ENCODE peak calls at places on chromosomes 11 and 22, in nine cellular contexts. One of them, this sample, is unnamed.
A peak's percentile ranks its signal among the peaks of the same experiment; 100 is the strongest.

GRCh38 chr11:134052988-134053945 is 15.6 kb upstream of the JAM3 start:
- DNase-seq in MM.1S: no peak
- DNase-seq in nephron progenitor cell: no peak
- DNase-seq in upper lobe of right lung: no peak
- DNase-seq in tibial nerve: no peak
- DNase-seq in K562: no peak
- DNase-seq in natural killer cell: no peak
- DNase-seq in CD8-positive, alpha-beta T cell: no peak
- DNase-seq in Calu3: no peak
- DNase-seq in this sample: no peak

GRCh38 chr11:128632151-128632791 is 44.9 kb upstream of the ETS1 start:
- DNase-seq in MM.1S: peak; percentile 75
- DNase-seq in K562: no peak
- DNase-seq in nephron progenitor cell: peak; percentile 51
- DNase-seq in tibial nerve: no peak
- DNase-seq in Calu3: peak; percentile 39
- DNase-seq in natural killer cell: no peak
- DNase-seq in upper lobe of right lung: no peak
- DNase-seq in CD8-positive, alpha-beta T cell: no peak
- DNase-seq in this sample: no peak

GRCh38 chr11:121024989-121025388 is 1.1 kb downstream of the TBCEL start:
- DNase-seq in MM.1S: no peak
- DNase-seq in nephron progenitor cell: no peak
- DNase-seq in natural killer cell: no peak
- DNase-seq in CD8-positive, alpha-beta T cell: no peak
- DNase-seq in tibial nerve: no peak
- DNase-seq in upper lobe of right lung: no peak
- DNase-seq in K562: no peak
- DNase-seq in Calu3: no peak
- DNase-seq in this sample: no peak

GRCh38 chr11:78209478-78209877 is 20.8 kb downstream of the USP35 start:
- DNase-seq in MM.1S: no peak
- DNase-seq in CD8-positive, alpha-beta T cell: no peak
- DNase-seq in nephron progenitor cell: no peak
- DNase-seq in K562: no peak
- DNase-seq in upper lobe of right lung: no peak
- DNase-seq in natural killer cell: no peak
- DNase-seq in Calu3: no peak
- DNase-seq in tibial nerve: no peak
- DNase-seq in this sample: no peak

GRCh38 chr11:64870176-64870892 is 8.1 kb downstream of the EHD1 start:
- DNase-seq in MM.1S: no peak
- DNase-seq in upper lobe of right lung: no peak
- DNase-seq in K562: peak; percentile 84
- DNase-seq in nephron progenitor cell: no peak
- DNase-seq in Calu3: no peak
- DNase-seq in natural killer cell: no peak
- DNase-seq in CD8-positive, alpha-beta T cell: no peak
- DNase-seq in tibial nerve: no peak
- DNase-seq in this sample: no peak

GRCh38 chr11:43903086-43903485 is 22.5 kb downstream of the ALKBH3 start:
- DNase-seq in MM.1S: no peak
- DNase-seq in nephron progenitor cell: no peak
- DNase-seq in Calu3: no peak
- DNase-seq in upper lobe of right lung: no peak
- DNase-seq in K562: no peak
- DNase-seq in CD8-positive, alpha-beta T cell: no peak
- DNase-seq in natural killer cell: no peak
- DNase-seq in tibial nerve: no peak
- DNase-seq in this sample: no peak

GRCh38 chr11:35969089-35970046 is 25.5 kb downstream of the LDLRAD3 start:
- DNase-seq in tibial nerve: no peak
- DNase-seq in MM.1S: no peak
- DNase-seq in CD8-positive, alpha-beta T cell: no peak
- DNase-seq in K562: no peak
- DNase-seq in Calu3: no peak
- DNase-seq in upper lobe of right lung: peak; percentile 63
- DNase-seq in nephron progenitor cell: no peak
- DNase-seq in natural killer cell: no peak
- DNase-seq in this sample: no peak

GRCh38 chr11:69123593-69124545 is 31.9 kb upstream of the SMIM38 start:
- DNase-seq in Calu3: peak; percentile 53
- DNase-seq in K562: no peak
- DNase-seq in MM.1S: no peak
- DNase-seq in natural killer cell: no peak
- DNase-seq in nephron progenitor cell: no peak
- DNase-seq in CD8-positive, alpha-beta T cell: no peak
- DNase-seq in tibial nerve: no peak
- DNase-seq in upper lobe of right lung: peak; percentile 66
- DNase-seq in this sample: no peak

GRCh38 chr11:14300661-14301304 is 58.2 kb downstream of the RRAS2 start:
- DNase-seq in MM.1S: peak; percentile 57
- DNase-seq in natural killer cell: peak; percentile 43
- DNase-seq in nephron progenitor cell: peak; percentile 38
- DNase-seq in CD8-positive, alpha-beta T cell: peak; percentile 10
- DNase-seq in Calu3: peak; percentile 57
- DNase-seq in upper lobe of right lung: no peak
- DNase-seq in K562: peak; percentile 36
- DNase-seq in tibial nerve: peak; percentile 17
- DNase-seq in this sample: no peak

DNA sequence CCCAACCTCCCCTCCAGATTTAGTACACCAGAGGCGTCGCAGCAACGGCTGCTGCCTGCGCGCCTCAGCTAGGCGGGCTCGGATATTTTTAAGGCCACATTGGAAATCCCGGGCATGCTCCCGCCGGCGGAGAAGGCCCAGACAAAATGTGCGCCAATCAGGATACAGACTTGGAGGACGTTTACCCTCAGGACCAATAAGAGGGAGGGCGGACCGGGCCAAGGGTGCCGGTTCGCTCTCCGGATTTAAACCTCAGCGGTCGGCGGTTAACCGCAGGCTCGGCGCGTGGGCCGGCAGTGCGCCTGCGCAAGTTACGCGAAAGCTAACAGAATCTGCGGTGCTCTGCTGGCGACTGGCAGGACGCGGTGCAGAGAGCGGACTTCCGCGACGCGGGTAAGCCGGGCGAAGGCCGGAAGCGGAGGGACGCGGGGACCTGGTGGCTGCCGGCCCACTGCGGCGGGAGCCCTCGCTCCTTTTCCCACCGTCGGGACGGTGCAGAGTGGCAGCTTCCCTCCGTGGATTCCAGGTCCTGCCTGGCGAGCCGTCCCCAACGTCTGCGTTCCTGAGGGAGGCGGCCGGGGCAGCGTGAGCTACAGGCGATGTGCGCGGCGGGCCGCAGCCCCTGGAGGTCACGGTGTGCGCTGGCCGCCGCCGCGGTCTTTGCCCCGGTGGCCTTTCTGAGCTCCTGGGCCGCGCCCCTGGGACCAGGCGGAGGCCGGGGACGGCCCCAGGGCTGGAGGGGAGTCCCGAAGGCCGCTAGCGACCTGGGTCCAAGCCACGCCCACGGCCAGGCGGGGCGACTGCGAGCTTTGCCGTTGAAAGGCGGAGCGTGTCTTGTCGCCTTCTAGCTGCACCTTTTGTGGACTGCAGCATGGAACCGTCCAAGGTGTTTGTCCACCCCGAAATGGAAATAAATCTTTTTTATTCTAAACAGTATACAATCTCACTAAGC is at the start of gene HYLS1:
- DNase-seq in MM.1S: peak; percentile 99
- DNase-seq in CD8-positive, alpha-beta T cell: peak; percentile 92
- DNase-seq in nephron progenitor cell: peak; percentile 78
- DNase-seq in K562: peak; percentile 89
- DNase-seq in natural killer cell: peak; percentile 98
- DNase-seq in Calu3: peak; percentile 81
- DNase-seq in upper lobe of right lung: peak; percentile 97
- DNase-seq in tibial nerve: peak; percentile 82
- DNase-seq in this sample: peak; percentile 90
- TF ChIP-seq CTCF in MM.1S: peak; percentile 34
- TF ChIP-seq CTCF in CD8-positive, alpha-beta T cell: no peak
- TF ChIP-seq CTCF in nephron progenitor cell: peak; percentile 5
- TF ChIP-seq CTCF in K562: peak; percentile 31
- TF ChIP-seq CTCF in natural killer cell: no peak
- TF ChIP-seq CTCF in Calu3: no peak
- TF ChIP-seq CTCF in upper lobe of right lung: peak; percentile 28
- TF ChIP-seq CTCF in tibial nerve: peak; percentile 12
- TF ChIP-seq CTCF in this sample: peak; percentile 20

DNA sequence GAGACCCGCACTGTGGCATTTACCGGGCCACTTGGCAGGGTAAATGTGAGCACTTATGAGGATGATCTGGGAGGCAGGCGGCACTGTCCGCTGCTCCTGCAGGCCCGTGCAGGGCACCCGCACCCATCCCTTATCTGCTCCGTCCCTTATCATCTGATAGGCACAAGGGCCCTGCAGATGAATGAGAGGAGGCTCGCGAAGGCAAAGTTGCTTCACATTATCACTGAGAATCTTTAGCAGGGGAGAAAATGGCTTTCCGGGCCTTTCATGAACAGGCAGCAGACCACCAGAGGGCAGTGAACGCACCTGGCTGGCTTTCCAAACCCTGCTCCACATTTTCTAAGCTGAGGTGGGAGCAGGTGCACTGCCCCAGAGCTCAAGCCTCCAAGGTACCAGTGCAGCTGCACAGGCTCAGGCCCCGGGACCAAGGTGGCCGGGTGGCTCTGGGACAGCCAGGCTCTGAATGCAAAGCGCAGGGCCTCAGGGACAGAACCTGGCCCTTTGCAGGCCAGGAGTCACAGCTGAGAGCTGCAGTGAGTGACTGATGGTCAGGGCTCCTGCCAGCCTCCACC is 165.6 kb downstream of the SHANK2 start:
- DNase-seq in CD8-positive, alpha-beta T cell: no peak
- DNase-seq in upper lobe of right lung: no peak
- DNase-seq in K562: peak; percentile 37
- DNase-seq in natural killer cell: no peak
- DNase-seq in nephron progenitor cell: peak; percentile 64
- DNase-seq in MM.1S: no peak
- DNase-seq in Calu3: peak; percentile 42
- DNase-seq in tibial nerve: no peak
- DNase-seq in this sample: no peak
- TF ChIP-seq CTCF in CD8-positive, alpha-beta T cell: no peak
- TF ChIP-seq CTCF in upper lobe of right lung: peak; percentile 29
- TF ChIP-seq CTCF in K562: peak; percentile 52
- TF ChIP-seq CTCF in natural killer cell: no peak
- TF ChIP-seq CTCF in nephron progenitor cell: peak; percentile 57
- TF ChIP-seq CTCF in MM.1S: peak; percentile 39
- TF ChIP-seq CTCF in Calu3: peak; percentile 41
- TF ChIP-seq CTCF in tibial nerve: no peak
- TF ChIP-seq CTCF in this sample: peak; percentile 51

DNA sequence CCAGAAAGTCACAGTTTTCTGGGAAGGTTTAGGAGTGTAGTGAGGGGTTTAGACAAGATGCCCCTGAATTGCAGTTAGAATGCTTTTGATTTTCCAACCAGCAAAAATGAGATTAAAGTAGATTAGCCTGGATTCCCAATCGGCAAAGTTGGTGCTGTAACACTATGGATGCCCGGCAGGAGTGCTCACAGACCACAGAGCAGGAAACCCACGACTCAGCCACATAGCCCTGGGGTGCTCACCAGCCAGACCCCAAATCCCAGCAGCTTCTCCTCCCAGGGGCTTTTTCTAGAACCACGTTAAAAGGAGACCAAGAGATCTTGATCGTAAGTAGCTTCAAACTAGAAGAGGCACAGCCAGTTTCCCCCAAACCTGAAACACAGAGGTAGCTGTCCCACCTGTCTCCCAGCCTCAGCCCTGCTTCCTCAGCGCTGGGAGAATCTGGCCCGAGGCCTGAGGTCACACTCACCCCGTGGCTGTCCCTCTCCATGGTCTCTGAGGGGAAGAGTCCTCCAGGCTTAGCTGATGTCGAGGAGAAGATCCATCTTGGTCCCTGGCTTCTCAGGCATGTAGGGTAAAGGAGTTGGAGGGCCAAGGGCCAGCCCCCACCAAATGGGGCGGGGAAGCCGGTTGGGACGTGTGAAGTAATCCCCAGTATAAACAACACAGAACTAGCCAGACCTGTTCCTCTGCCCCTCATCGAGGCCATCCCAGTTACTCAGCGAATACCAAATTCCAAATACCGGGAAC is at the start of gene TMPRSS13:
- DNase-seq in K562: no peak
- DNase-seq in MM.1S: no peak
- DNase-seq in nephron progenitor cell: no peak
- DNase-seq in Calu3: peak; percentile 67
- DNase-seq in natural killer cell: no peak
- DNase-seq in tibial nerve: no peak
- DNase-seq in upper lobe of right lung: peak; percentile 87
- DNase-seq in CD8-positive, alpha-beta T cell: no peak
- DNase-seq in this sample: no peak
- TF ChIP-seq CTCF in K562: peak; percentile 2
- TF ChIP-seq CTCF in MM.1S: no peak
- TF ChIP-seq CTCF in nephron progenitor cell: no peak
- TF ChIP-seq CTCF in Calu3: no peak
- TF ChIP-seq CTCF in natural killer cell: no peak
- TF ChIP-seq CTCF in tibial nerve: no peak
- TF ChIP-seq CTCF in upper lobe of right lung: no peak
- TF ChIP-seq CTCF in CD8-positive, alpha-beta T cell: no peak
- TF ChIP-seq CTCF in this sample: no peak

DNA sequence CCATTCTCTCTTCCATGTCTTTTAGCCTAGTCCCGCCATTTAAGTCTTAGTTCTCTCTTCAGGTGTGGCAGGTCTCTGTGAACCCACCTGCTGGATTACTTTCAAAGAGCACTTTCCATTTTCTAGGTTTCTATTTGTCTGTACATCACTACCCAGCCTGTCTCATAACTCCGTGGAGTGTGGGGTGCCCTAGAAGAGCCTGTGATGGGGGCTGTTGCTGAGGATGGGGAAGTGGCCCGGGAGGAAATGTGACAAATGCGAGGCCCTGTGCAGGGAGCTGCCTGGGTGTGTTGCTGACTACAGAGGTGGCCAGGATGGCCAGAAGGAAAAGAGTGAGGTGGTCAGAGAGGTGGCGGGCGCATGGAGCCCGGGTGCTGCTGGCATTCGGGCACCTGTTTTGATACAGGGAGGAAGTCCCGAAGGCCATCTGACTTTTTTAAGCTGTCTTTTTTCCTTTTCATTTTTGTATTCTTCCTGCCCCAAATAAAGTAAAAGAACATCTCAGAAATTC is 10.7 kb downstream of the DGCR8 start:
- DNase-seq in nephron progenitor cell: no peak
- DNase-seq in CD8-positive, alpha-beta T cell: no peak
- DNase-seq in MM.1S: no peak
- DNase-seq in natural killer cell: no peak
- DNase-seq in upper lobe of right lung: no peak
- DNase-seq in Calu3: no peak
- DNase-seq in K562: no peak
- DNase-seq in tibial nerve: no peak
- DNase-seq in this sample: no peak
- TF ChIP-seq CTCF in nephron progenitor cell: no peak
- TF ChIP-seq CTCF in CD8-positive, alpha-beta T cell: no peak
- TF ChIP-seq CTCF in MM.1S: no peak
- TF ChIP-seq CTCF in natural killer cell: no peak
- TF ChIP-seq CTCF in upper lobe of right lung: no peak
- TF ChIP-seq CTCF in Calu3: no peak
- TF ChIP-seq CTCF in K562: no peak
- TF ChIP-seq CTCF in tibial nerve: no peak
- TF ChIP-seq CTCF in this sample: no peak